ENCODE peak calls at places on chromosomes 13 and 19, in four cellular contexts. C is NCI-H446 treated with DMSO at 0.1 percent for 48 hours; O is glutamatergic neuron; G is effector memory CD8-positive, alpha-beta T cell. J is an unnamed sample.

GRCh38 chr13:31159306-31159705 is 2.4 kb downstream of the HSPH1 start:
- DNase-seq in C (no peak), O (no peak), G (no peak), J (no peak)

GRCh38 chr19:19372656-19373416 is 32.6 kb upstream of the GATAD2A start:
- DNase-seq in C (no peak), O (no peak), G (peak; percentile 29), J (peak; percentile 91)

GRCh38 chr19:51272183-51272817 is 21.4 kb downstream of the SIGLECL1 start:
- DNase-seq in C (no peak), O (no peak), G (peak; percentile 48), J (peak; percentile 33)

GRCh38 chr13:31200636-31200970 is 828 bp downstream of the B3GLCT start:
- DNase-seq in C (no peak), O (peak; percentile 67), G (no peak), J (peak; percentile 6)

GRCh38 chr19:10102787-10103236 is 334 bp upstream of the ANGPTL6 start:
- DNase-seq in C (no peak), O (no peak), G (no peak), J (peak; percentile 43)

GRCh38 chr19:32869369-32870153 is at the start of gene SLC7A9:
- DNase-seq in C (no peak), O (no peak), G (no peak), J (no peak)

GRCh38 chr13:94431987-94432386 is 47.5 kb downstream of the DCT start:
- DNase-seq in C (no peak), O (no peak), G (no peak), J (no peak)

GRCh38 chr13:108834193-108834592 is 204.8 kb downstream of the MYO16 start:
- DNase-seq in C (no peak), O (no peak), G (no peak), J (no peak)

GRCh38 chr13:61410669-61411297 is 4.9 kb downstream of the PCDH20 start:
- DNase-seq in C (no peak), O (no peak), G (no peak), J (peak; percentile 50)

GRCh38 chr19:55451163-55451521 is 8.0 kb upstream of the SHISA7 start:
- DNase-seq in C (no peak), O (no peak), G (no peak), J (no peak)

GRCh38 chr13:45393941-45394570 is 24.1 kb downstream of the SLC25A30 start:
- DNase-seq in C (no peak), O (peak; percentile 56), G (no peak), J (peak; percentile 42)

GRCh38 chr19:38144667-38145066 is 79.4 kb downstream of the DPF1 start:
- DNase-seq in C (no peak), O (no peak), G (no peak), J (no peak)

GRCh38 chr13:97127842-97128241 is 94.3 kb upstream of the MBNL2 start:
- DNase-seq in C (no peak), O (no peak), G (no peak), J (no peak)

GRCh38 chr19:48405010-48405659 is 11.7 kb downstream of the GRIN2D start:
- DNase-seq in C (no peak), O (no peak), G (no peak), J (no peak)

GRCh38 chr13:21673592-21674270 is 2.9 kb downstream of the FGF9 start:
- DNase-seq in C (no peak), O (peak; percentile 75), G (peak; percentile 47), J (no peak)

GRCh38 chr19:3284759-3285646 is 60.5 kb downstream of the CELF5 start:
- DNase-seq in C (no peak), O (peak; percentile 86), G (peak; percentile 63), J (no peak)

GRCh38 chr13:79901336-79901735 is 420.4 kb downstream of the NDFIP2 start:
- DNase-seq in C (no peak), O (no peak), G (no peak), J (peak; percentile 16)

GRCh38 chr19:11138659-11139526 is 16.7 kb downstream of the SPC24 start:
- DNase-seq in C (peak; percentile 14), O (peak; percentile 75), G (no peak), J (peak; percentile 68)

GRCh38 chr19:36136975-36137686 is 2.7 kb upstream of the CAPNS1 start:
- DNase-seq in C (peak; percentile 19), O (no peak), G (no peak), J (no peak)

GRCh38 chr19:16476401-16476800 is 4.6 kb upstream of the EPS15L1 start:
- DNase-seq in C (no peak), O (no peak), G (no peak), J (no peak)

GRCh38 chr19:35608250-35608649 is 4.3 kb upstream of the HAUS5 start:
- DNase-seq in C (no peak), O (no peak), G (no peak), J (peak; percentile 21)

GRCh38 chr13:71863249-71863648 is 3.8 kb downstream of the DACH1 start:
- DNase-seq in C (no peak), O (no peak), G (no peak), J (no peak)

GRCh38 chr19:1910169-1910568 is 5.0 kb downstream of the ADAT3 start:
- DNase-seq in C (no peak), O (peak; percentile 54), G (no peak), J (no peak)

GRCh38 chr19:19338082-19338481 is 17.5 kb downstream of the MAU2 start:
- DNase-seq in C (no peak), O (no peak), G (no peak), J (no peak)

GRCh38 chr19:51321799-51322198 is 10.4 kb downstream of the IGLON5 start:
- DNase-seq in C (no peak), O (no peak), G (no peak), J (no peak)

GRCh38 chr13:24313449-24313848 is 4.1 kb downstream of the C1QTNF9 start:
- DNase-seq in C (no peak), O (no peak), G (no peak), J (no peak)

GRCh38 chr19:53192771-53193533 is at the start of gene ZNF665:
- DNase-seq in C (no peak), O (peak; percentile 82), G (peak; percentile 67), J (no peak)

GRCh38 chr13:108961542-108962125 is 332.2 kb downstream of the MYO16 start:
- DNase-seq in C (no peak), O (no peak), G (no peak), J (peak; percentile 71)

GRCh38 chr19:13299838-13300237 is 149.6 kb downstream of the IER2 start:
- DNase-seq in C (no peak), O (no peak), G (no peak), J (no peak)

GRCh38 chr13:28035146-28035782 is 46.8 kb upstream of the URAD start:
- DNase-seq in C (no peak), O (no peak), G (no peak), J (no peak)

GRCh38 chr19:35000647-35001501 is 751 bp downstream of the GRAMD1A start:
- DNase-seq in C (no peak), O (peak; percentile 54), G (peak; percentile 55), J (peak; percentile 36)

GRCh38 chr19:51777570-51778460 is 16.8 kb downstream of the FPR2 start:
- DNase-seq in C (peak; percentile 40), O (peak; percentile 63), G (peak; percentile 5), J (peak; percentile 86)

GRCh38 chr19:33814181-33815165 is 17.8 kb downstream of the KCTD15 start:
- DNase-seq in C (no peak), O (no peak), G (no peak), J (no peak)

GRCh38 chr13:90800082-90800746 is 547.3 kb upstream of the MIR17HG start:
- DNase-seq in C (no peak), O (no peak), G (no peak), J (peak; percentile 97)

GRCh38 chr13:68927387-68928026 is 1180.1 kb upstream of the ATXN8OS start:
- DNase-seq in C (no peak), O (peak; percentile 43), G (no peak), J (peak; percentile 40)

GRCh38 chr13:91144054-91144453 is 203.4 kb upstream of the MIR17HG start:
- DNase-seq in C (no peak), O (no peak), G (no peak), J (peak; percentile 84)

GRCh38 chr13:46389985-46390384 is 2.9 kb upstream of the RUBCNL start:
- DNase-seq in C (no peak), O (no peak), G (no peak), J (peak; percentile 86)